ENCODE peak calls at places on chromosomes 7 and 10, in four cellular contexts. W is heart left ventricle, M is sigmoid colon, X is H1. L is an unnamed sample.

GRCh38 chr7:141072548-141073172 is 1.2 kb upstream of the TMEM178B start:
- DNase-seq in W (peak; percentile 69), M (peak; percentile 78), X (peak; percentile 71), L (no peak)

GRCh38 chr7:80498481-80499349 is 13.1 kb downstream of the GNAT3 start:
- DNase-seq in W (no peak), M (no peak), X (no peak), L (no peak)

GRCh38 chr10:121510201-121510771 is 88.0 kb downstream of the FGFR2 start:
- DNase-seq in W (no peak), M (peak; percentile 83), X (no peak), L (peak; percentile 57)

GRCh38 chr10:111247781-111248389 is 171.1 kb downstream of the ADRA2A start:
- DNase-seq in W (no peak), M (no peak), X (no peak), L (no peak)

GRCh38 chr10:133422821-133423771 is 1.3 kb downstream of the SPRN start:
- DNase-seq in W (no peak), M (no peak), X (peak; percentile 63), L (no peak)

GRCh38 chr10:132511092-132511491 is 26.5 kb upstream of the INPP5A start:
- DNase-seq in W (no peak), M (peak; percentile 62), X (no peak), L (no peak)

GRCh38 chr10:10848488-10849111 is 169.1 kb upstream of the CELF2 start:
- DNase-seq in W (no peak), M (no peak), X (no peak), L (no peak)

GRCh38 chr7:155568961-155569360 is 22.6 kb upstream of the CNPY1 start:
- DNase-seq in W (no peak), M (no peak), X (no peak), L (no peak)

GRCh38 chr7:106569500-106569929 is 91.4 kb downstream of the CCDC71L start:
- DNase-seq in W (no peak), M (no peak), X (no peak), L (no peak)

GRCh38 chr7:106570146-106570545 is 90.8 kb downstream of the CCDC71L start:
- DNase-seq in W (no peak), M (no peak), X (no peak), L (no peak)

GRCh38 chr7:106568002-106568679 is 92.8 kb downstream of the CCDC71L start:
- DNase-seq in W (no peak), M (no peak), X (no peak), L (no peak)

GRCh38 chr7:106570948-106571418 is 90.0 kb downstream of the CCDC71L start:
- DNase-seq in W (no peak), M (no peak), X (no peak), L (no peak)

GRCh38 chr7:106568680-106569499 is 92.1 kb downstream of the CCDC71L start:
- DNase-seq in W (no peak), M (no peak), X (no peak), L (no peak)
- H3K27me3 ChIP-seq in W (no peaks in the 10 kb centered on the region), M (no peaks in the 10 kb centered on the region), X (no peaks in the 10 kb centered on the region), L (no peaks in the 10 kb centered on the region)

GRCh38 chr7:151078233-151079040 is 2.2 kb downstream of the FASTK start:
- DNase-seq in W (no peak), M (peak; percentile 88), X (no peak), L (no peak)

GRCh38 chr7:151075662-151075971 is 5.0 kb downstream of the FASTK start:
- DNase-seq in W (no peak), M (no peak), X (no peak), L (no peak)

GRCh38 chr7:151075978-151076426 is 4.6 kb downstream of the FASTK start:
- DNase-seq in W (no peak), M (no peak), X (no peak), L (no peak)

GRCh38 chr7:151077705-151078232 is 2.8 kb downstream of the FASTK start:
- DNase-seq in W (no peak), M (no peak), X (no peak), L (no peak)

DNA sequence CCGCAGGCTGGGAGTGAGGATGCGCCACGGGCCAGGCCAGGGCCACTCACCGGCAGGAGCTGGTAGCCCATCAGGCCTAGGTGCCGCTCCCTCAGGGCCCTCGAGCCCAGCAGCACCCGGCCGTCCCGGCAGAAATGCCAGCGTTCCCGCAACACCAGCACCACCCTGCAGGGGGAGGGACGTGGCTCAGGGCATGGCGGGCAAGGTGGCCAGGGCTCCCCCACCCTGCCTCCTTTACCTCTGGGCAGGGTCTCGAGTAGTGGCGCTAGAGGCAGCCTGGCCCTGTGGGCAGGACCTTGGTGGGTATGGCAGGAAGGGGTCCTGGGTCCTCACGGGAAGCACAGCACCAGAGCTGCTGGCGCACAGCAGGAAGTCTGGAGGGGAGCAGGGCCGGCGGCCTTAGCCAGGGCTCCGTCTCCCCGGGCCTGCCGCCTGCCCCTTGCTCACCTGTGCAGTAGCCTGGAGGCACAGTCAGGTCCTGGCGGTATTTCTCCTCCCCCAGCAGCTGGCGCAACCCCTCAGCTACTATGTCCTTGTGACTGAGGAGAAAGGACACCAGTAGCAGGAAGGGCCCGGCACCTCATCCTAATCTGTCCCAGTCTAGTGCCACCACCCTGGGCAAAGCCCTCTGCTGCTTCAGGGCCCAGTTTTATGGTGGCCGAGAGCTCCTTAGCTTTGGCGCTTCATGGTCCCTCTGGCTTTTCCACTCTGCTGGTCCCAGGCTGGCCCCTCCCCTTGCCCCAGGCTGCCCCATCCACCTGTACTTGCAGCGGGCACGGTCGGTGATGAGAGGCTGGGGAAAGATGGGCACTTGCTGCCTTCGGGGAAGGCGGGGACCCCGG is 3.5 kb downstream of the FASTK start:
- DNase-seq in W (no peak), M (no peak), X (peak; percentile 91), L (no peak)
- TF ChIP-seq POLR2A in W (no peak), M (no peak), X (no peak), L (no peak)

GRCh38 chr10:102358717-102359382 is 36.7 kb upstream of the NFKB2 start:
- DNase-seq in W (no peak), M (no peak), X (no peak), L (no peak)
- H3K36me3 ChIP-seq in W (peaks cover 3% of the 10 kb centered on the region), M (peaks cover 58% of the 10 kb centered on the region), X (peaks cover 25% of the 10 kb centered on the region), L (peaks cover 89% of the 10 kb centered on the region)

DNA sequence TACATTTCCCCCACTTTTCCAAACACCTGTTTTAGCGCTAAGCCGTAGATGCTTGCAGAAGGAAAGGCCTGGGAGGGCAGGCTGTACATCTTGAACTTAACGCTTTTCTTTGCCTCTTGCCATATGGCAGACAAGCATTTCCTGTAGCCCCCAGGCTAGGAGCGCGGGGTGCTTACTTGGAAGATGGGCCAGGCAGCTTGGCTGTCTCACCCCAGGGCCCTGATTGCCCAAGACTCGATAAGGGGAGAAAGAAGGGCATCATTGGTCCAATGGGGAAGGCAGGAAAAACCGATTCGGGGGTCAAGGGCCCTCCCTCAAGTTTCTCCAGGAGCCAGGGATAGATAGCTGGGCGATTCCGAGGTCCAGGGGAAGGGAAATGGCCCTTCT is 1.7 kb downstream of the HOXA10 start:
- DNase-seq in W (no peak), M (peak; percentile 75), X (peak; percentile 49), L (no peak)
- H3K27me3 ChIP-seq in W (peaks cover 100% of the 10 kb centered on the region), M (no peaks in the 10 kb centered on the region), X (peaks cover 100% of the 10 kb centered on the region), L (no peaks in the 10 kb centered on the region)

GRCh38 chr7:95444796-95445195 is 10.0 kb upstream of the PON2 start:
- DNase-seq in W (no peak), M (no peak), X (no peak), L (no peak)

GRCh38 chr7:95446618-95447017 is 11.8 kb upstream of the PON2 start:
- DNase-seq in W (no peak), M (no peak), X (no peak), L (no peak)

GRCh38 chr7:95440394-95441038 is 5.7 kb upstream of the PON2 start:
- DNase-seq in W (no peak), M (no peak), X (no peak), L (no peak)

GRCh38 chr7:95436407-95436806 is 1.6 kb upstream of the PON2 start:
- DNase-seq in W (no peak), M (no peak), X (no peak), L (no peak)

DNA sequence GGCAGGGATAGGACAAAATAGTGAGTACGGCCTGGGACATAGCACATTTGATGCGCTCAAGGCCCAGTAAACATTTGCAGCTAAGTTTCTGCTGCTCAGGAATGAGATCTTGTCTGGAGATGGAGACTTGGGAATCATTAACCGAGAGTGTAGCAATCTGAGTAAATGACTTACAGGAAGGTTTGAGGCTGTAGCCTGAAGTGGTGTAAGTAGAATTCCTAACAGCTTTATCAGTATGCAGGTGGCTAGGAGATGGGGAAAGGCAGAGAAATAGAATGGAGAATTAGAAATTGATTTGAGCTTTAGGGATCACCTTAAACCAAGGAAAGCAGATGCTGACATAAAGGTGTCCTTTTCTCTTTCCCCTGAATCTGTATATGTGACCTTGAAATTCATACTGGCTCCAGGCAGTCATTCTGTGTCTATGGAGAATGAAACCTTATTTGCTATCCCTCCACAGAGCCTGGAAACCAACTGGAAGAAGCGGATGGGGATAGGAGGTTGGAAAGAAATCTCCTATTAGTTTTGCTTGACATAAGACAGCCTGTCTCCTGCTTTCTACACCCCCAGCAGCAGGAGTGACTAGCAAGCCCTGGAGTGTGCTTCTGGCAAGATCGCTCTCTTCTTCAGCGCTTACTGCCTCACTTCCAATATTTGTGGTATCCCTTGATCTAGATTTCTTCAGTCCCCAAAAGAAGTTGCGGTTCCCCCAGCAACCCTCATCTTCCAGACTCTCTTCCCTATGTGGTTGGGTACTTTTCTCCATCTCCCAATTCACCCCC is 6.4 kb upstream of the PON2 start:
- DNase-seq in W (no peak), M (no peak), X (no peak), L (no peak)
- TF ChIP-seq POLR2A in W (no peak), M (no peak), X (no peak), L (no peak)

GRCh38 chr7:101904019-101904418 is 86.6 kb downstream of the CUX1 start:
- DNase-seq in W (no peak), M (no peak), X (no peak), L (no peak)
- H3K36me3 ChIP-seq in W (no peaks in the 10 kb centered on the region), M (no peaks in the 10 kb centered on the region), X (no peaks in the 10 kb centered on the region), L (no peaks in the 10 kb centered on the region)